ENCODE peak calls at places on chromosomes 7 and 10, in ten cellular contexts. K, L, A, T, S, Q, V, J, C and U are unnamed samples. For H3K9me3, the result is how much of the 10 kb centered on the place peaks cover.

GRCh38 chr7:69283421-69283820 is 314.9 kb upstream of the AUTS2 start:
- DNase-seq in K (no peak), L (peak), A (peak), T (no peak), S (peak), Q (no peak), V (no peak), J (no peak), C (no peak), U (no peak)

GRCh38 chr10:10421071-10421470 is 596.6 kb upstream of the CELF2 start:
- DNase-seq in K (no peak), L (no peak), A (no peak), T (no peak), S (no peak), Q (no peak), V (no peak), J (no peak), C (no peak), U (no peak)

GRCh38 chr10:7501157-7501556 is 90.3 kb upstream of the SFMBT2 start:
- DNase-seq in K (no peak), L (no peak), A (no peak), T (no peak), S (no peak), Q (no peak), V (no peak), J (no peak), C (peak), U (peak)

GRCh38 chr10:121357323-121357835 is 240.9 kb downstream of the FGFR2 start:
- DNase-seq in K (no peak), L (no peak), A (no peak), T (no peak), S (no peak), Q (no peak), V (no peak), J (no peak), C (no peak), U (no peak)

GRCh38 chr10:116687633-116688032 is 54.7 kb downstream of the HSPA12A start:
- DNase-seq in K (no peak), L (no peak), A (peak), T (no peak), S (peak), Q (no peak), V (no peak), J (no peak), C (no peak), U (no peak)

GRCh38 chr7:43647772-43648643 is 65.1 kb downstream of the STK17A start:
- DNase-seq in K (peak), L (no peak), A (peak), T (peak), S (peak), Q (peak), V (no peak), J (peak), C (peak), U (no peak)

GRCh38 chr7:42283553-42283952 is 46.5 kb upstream of the GLI3 start:
- DNase-seq in K (no peak), L (no peak), A (no peak), T (no peak), S (peak), Q (no peak), V (no peak), J (no peak), C (no peak), U (no peak)

GRCh38 chr10:101566333-101567164 is 21.5 kb downstream of the POLL start:
- DNase-seq in K (no peak), L (peak), A (no peak), T (no peak), S (peak), Q (no peak), V (peak), J (no peak), C (no peak), U (no peak)

GRCh38 chr10:59088912-59089573 is 87.4 kb upstream of the PHYHIPL start:
- DNase-seq in K (no peak), L (no peak), A (no peak), T (no peak), S (no peak), Q (no peak), V (no peak), J (no peak), C (no peak), U (no peak)

GRCh38 chr7:82397846-82398245 is 45.7 kb downstream of the CACNA2D1 start:
- DNase-seq in K (no peak), L (no peak), A (no peak), T (no peak), S (no peak), Q (no peak), V (no peak), J (no peak), C (no peak), U (no peak)

GRCh38 chr10:133358162-133358919 is 522 bp upstream of the FUOM start:
- DNase-seq in K (no peak), L (no peak), A (peak), T (no peak), S (no peak), Q (peak), V (peak), J (no peak), C (no peak), U (no peak)

GRCh38 chr7:144853542-144853941 is 17.7 kb upstream of the TPK1 start:
- DNase-seq in K (no peak), L (no peak), A (no peak), T (no peak), S (no peak), Q (no peak), V (no peak), J (no peak), C (no peak), U (no peak)

GRCh38 chr10:103921248-103921647 is 3.3 kb upstream of the STN1 start:
- DNase-seq in K (no peak), L (no peak), A (no peak), T (no peak), S (no peak), Q (no peak), V (no peak), J (no peak), C (no peak), U (no peak)

GRCh38 chr10:48603421-48604038 is 1.3 kb downstream of the ARHGAP22 start:
- DNase-seq in K (no peak), L (no peak), A (no peak), T (no peak), S (no peak), Q (no peak), V (peak), J (no peak), C (peak), U (no peak)

GRCh38 chr10:26380815-26381214 is 57.3 kb upstream of the APBB1IP start:
- DNase-seq in K (no peak), L (no peak), A (no peak), T (no peak), S (no peak), Q (no peak), V (no peak), J (no peak), C (no peak), U (no peak)

GRCh38 chr10:86306628-86307278 is 59.8 kb downstream of the GRID1 start:
- DNase-seq in K (peak), L (no peak), A (no peak), T (no peak), S (peak), Q (no peak), V (peak), J (no peak), C (no peak), U (no peak)

GRCh38 chr7:854118-854775 is 22.0 kb downstream of the SUN1 start:
- DNase-seq in K (no peak), L (no peak), A (no peak), T (no peak), S (no peak), Q (no peak), V (no peak), J (no peak), C (no peak), U (no peak)
- H3K27ac ChIP-seq in K (no peak), L (no peak), A (no peak), T (no peak), S (no peak), Q (no peak), V (no peak), J (no peak), C (no peak), U (no peak)

GRCh38 chr7:157969995-157970394 is 617.6 kb downstream of the PTPRN2 start:
- DNase-seq in K (no peak), L (no peak), A (no peak), T (no peak), S (no peak), Q (no peak), V (no peak), J (no peak), C (no peak), U (no peak)
- H3K9me3 ChIP-seq in K (under half), L (under half), A (under half), T (under half), S (under half), Q (under half), V (half or more), J (under half), C (under half), U (under half)

GRCh38 chr7:131010714-131011436 is 276.9 kb upstream of the KLF14 start:
- DNase-seq in K (no peak), L (no peak), A (no peak), T (no peak), S (peak), Q (no peak), V (no peak), J (no peak), C (no peak), U (no peak)

GRCh38 chr7:131004371-131004770 is 270.4 kb upstream of the KLF14 start:
- DNase-seq in K (no peak), L (no peak), A (no peak), T (no peak), S (no peak), Q (no peak), V (no peak), J (no peak), C (no peak), U (no peak)

GRCh38 chr7:131010029-131010705 is 276.2 kb upstream of the KLF14 start:
- DNase-seq in K (no peak), L (no peak), A (no peak), T (no peak), S (peak), Q (no peak), V (no peak), J (no peak), C (no peak), U (no peak)

GRCh38 chr7:131008840-131009651 is 275.0 kb upstream of the KLF14 start:
- DNase-seq in K (no peak), L (no peak), A (no peak), T (no peak), S (no peak), Q (no peak), V (no peak), J (no peak), C (no peak), U (no peak)

GRCh38 chr7:131007439-131008330 is 273.7 kb upstream of the KLF14 start:
- DNase-seq in K (peak), L (peak), A (peak), T (peak), S (peak), Q (peak), V (peak), J (peak), C (no peak), U (peak)
- H3K4me3 ChIP-seq in K (no peak), L (no peak), A (no peak), T (peak), S (no peak), Q (no peak), V (no peak), J (peak), C (no peak), U (no peak)

GRCh38 chr7:130927564-130927963 is 193.6 kb upstream of the KLF14 start:
- DNase-seq in K (no peak), L (no peak), A (no peak), T (no peak), S (no peak), Q (no peak), V (no peak), J (no peak), C (no peak), U (no peak)
- H3K27ac ChIP-seq in K (no peak), L (no peak), A (no peak), T (peak), S (no peak), Q (no peak), V (no peak), J (peak), C (no peak), U (no peak)